ENCODE peak calls at places on chromosomes 16 and 17, in seven cellular contexts. W is brain pericyte; Q is SW480; A is iris pigment epithelial cell; I is CD8-positive, alpha-beta T cell; E is stimulated activated CD8-positive, alpha-beta memory T cell treated with anti-CD3 and anti-CD28 coated beads, Interleukin-7, amount 100 ng/mL, for 1 hour; P is GM12865. B is an unnamed sample.

GRCh38 chr17:51869387-51869786 is 289.1 kb downstream of the CA10 start:
- DNase-seq in Q (no peak), A (peak; percentile 3), E (no peak), P (peak; percentile 33), I (no peak), W (no peak), B (no peak)

GRCh38 chr16:75104836-75105235 is 11.7 kb downstream of the LDHD start:
- DNase-seq in E (no peak), A (no peak), I (no peak), W (no peak), Q (no peak), P (no peak), B (peak; percentile 3)

GRCh38 chr17:68085751-68086445 is 50.4 kb downstream of the KPNA2 start:
- DNase-seq in P (peak; percentile 36), I (no peak), A (no peak), E (no peak), W (no peak), Q (peak; percentile 91), B (peak; percentile 55)

GRCh38 chr16:57995721-57996405 is 4.6 kb downstream of the ZNF319 start:
- DNase-seq in A (no peak), P (no peak), I (no peak), E (no peak), Q (no peak), W (no peak), B (no peak)

GRCh38 chr17:50013079-50013478 is 18.1 kb upstream of the DLX3 start:
- DNase-seq in Q (no peak), A (no peak), E (no peak), P (no peak), I (no peak), W (no peak), B (no peak)

GRCh38 chr16:84366208-84366607 is 2.1 kb upstream of the ATP2C2 start:
- DNase-seq in Q (no peak), A (no peak), I (no peak), P (no peak), W (no peak), E (no peak), B (no peak)

GRCh38 chr17:1532836-1533602 is 16.6 kb upstream of the INPP5K start:
- DNase-seq in W (no peak), I (peak; percentile 9), A (peak; percentile 24), P (peak; percentile 56), E (no peak), Q (peak; percentile 16), B (peak; percentile 60)

GRCh38 chr16:46857261-46857962 is 26.4 kb upstream of the C16orf87 start:
- DNase-seq in Q (peak; percentile 39), I (no peak), A (peak; percentile 71), W (no peak), E (no peak), P (peak; percentile 32), B (no peak)

GRCh38 chr16:17275989-17276530 is 194.7 kb downstream of the XYLT1 start:
- DNase-seq in I (no peak), A (no peak), P (no peak), W (no peak), E (no peak), Q (no peak), B (no peak)

GRCh38 chr17:65055708-65056638 is 567 bp downstream of the GNA13 start:
- DNase-seq in I (peak; percentile 38), W (peak; percentile 56), P (peak; percentile 68), A (peak; percentile 42), E (peak; percentile 23), Q (no peak), B (peak; percentile 47)

GRCh38 chr17:4505187-4505586 is 6.5 kb downstream of the SPNS2 start:
- DNase-seq in I (no peak), W (no peak), Q (no peak), P (no peak), A (no peak), E (no peak), B (no peak)

GRCh38 chr17:2453865-2454264 is 53.0 kb upstream of the MNT start:
- DNase-seq in I (no peak), W (no peak), Q (no peak), P (peak; percentile 44), A (no peak), E (no peak), B (no peak)

GRCh38 chr16:86806838-86807351 is 228.5 kb downstream of the FOXL1 start:
- DNase-seq in P (no peak), I (no peak), E (no peak), W (no peak), Q (no peak), A (peak; percentile 11), B (peak; percentile 20)

GRCh38 chr17:2138768-2139167 is 83.9 kb downstream of the HIC1 start:
- DNase-seq in W (no peak), A (peak; percentile 48), I (no peak), E (no peak), Q (peak; percentile 69), P (peak; percentile 78), B (no peak)

B was measured in B cell.